ENCODE peak calls at places on chromosomes 11 and 22, in nine cellular contexts. R, N, F, U, D, P, O, I and T are unnamed samples.

GRCh38 chr11:107844041-107844440 is 14.5 kb downstream of the SLC35F2 start:
- DNase-seq in R (no peak), N (no peak), F (no peak), U (peak), D (no peak), P (no peak), O (no peak), I (no peak), T (peak)

GRCh38 chr22:29700206-29700948 is 19.4 kb upstream of the CABP7 start:
- DNase-seq in R (no peak), N (no peak), F (no peak), U (no peak), D (no peak), P (no peak), O (no peak), I (no peak), T (no peak)

GRCh38 chr22:25829808-25830777 is 88.1 kb downstream of the MYO18B start:
- DNase-seq in R (peak), N (peak), F (no peak), U (no peak), D (peak), P (no peak), O (no peak), I (no peak), T (no peak)

GRCh38 chr11:56271092-56271491 is 2.9 kb upstream of the OR5T1 start:
- DNase-seq in R (no peak), N (no peak), F (no peak), U (no peak), D (no peak), P (no peak), O (no peak), I (no peak), T (no peak)

GRCh38 chr11:77269484-77270123 is 31.9 kb downstream of the GDPD4 start:
- DNase-seq in R (no peak), N (no peak), F (no peak), U (no peak), D (no peak), P (no peak), O (no peak), I (no peak), T (no peak)

GRCh38 chr11:86570020-86570419 is 102.4 kb downstream of the ME3 start:
- DNase-seq in R (no peak), N (no peak), F (no peak), U (no peak), D (no peak), P (no peak), O (no peak), I (no peak), T (no peak)

GRCh38 chr11:109971184-109971523 is 122.0 kb upstream of the ZC3H12C start:
- DNase-seq in R (no peak), N (no peak), F (no peak), U (no peak), D (no peak), P (no peak), O (no peak), I (no peak), T (no peak)

GRCh38 chr11:22162754-22163153 is 30.1 kb upstream of the ANO5 start:
- DNase-seq in R (no peak), N (no peak), F (no peak), U (peak), D (no peak), P (no peak), O (no peak), I (no peak), T (no peak)

GRCh38 chr22:23769321-23769965 is 1.7 kb upstream of the CHCHD10 start:
- DNase-seq in R (no peak), N (no peak), F (no peak), U (no peak), D (no peak), P (no peak), O (no peak), I (no peak), T (no peak)

GRCh38 chr11:131486100-131486499 is 115.7 kb downstream of the NTM start:
- DNase-seq in R (no peak), N (no peak), F (no peak), U (no peak), D (no peak), P (no peak), O (no peak), I (no peak), T (no peak)

GRCh38 chr11:125102544-125102943 is 8.9 kb downstream of the TMEM218 start:
- DNase-seq in R (no peak), N (no peak), F (no peak), U (no peak), D (no peak), P (no peak), O (no peak), I (no peak), T (no peak)

GRCh38 chr11:62545437-62546243 is 966 bp downstream of the AHNAK start:
- DNase-seq in R (peak), N (peak), F (peak), U (peak), D (peak), P (peak), O (peak), I (peak), T (peak)

GRCh38 chr11:67497656-67498291 is 7.4 kb downstream of the PITPNM1 start:
- DNase-seq in R (no peak), N (no peak), F (no peak), U (no peak), D (no peak), P (no peak), O (peak), I (no peak), T (no peak)

GRCh38 chr11:31237819-31238771 is 131.4 kb downstream of the DCDC1 start:
- DNase-seq in R (no peak), N (no peak), F (no peak), U (no peak), D (no peak), P (no peak), O (no peak), I (no peak), T (no peak)

GRCh38 chr11:27456802-27457329 is 15.7 kb downstream of the LGR4 start:
- DNase-seq in R (no peak), N (no peak), F (no peak), U (no peak), D (no peak), P (no peak), O (no peak), I (no peak), T (no peak)

GRCh38 chr11:67312187-67313021 is 9.1 kb downstream of the SSH3 start:
- DNase-seq in R (no peak), N (peak), F (no peak), U (peak), D (no peak), P (peak), O (peak), I (no peak), T (peak)

GRCh38 chr11:47672283-47672730 is 29.9 kb upstream of the MTCH2 start:
- DNase-seq in R (no peak), N (no peak), F (no peak), U (peak), D (no peak), P (no peak), O (no peak), I (no peak), T (no peak)

GRCh38 chr11:62108971-62109391 is 14.8 kb upstream of the INCENP start:
- DNase-seq in R (no peak), N (no peak), F (no peak), U (peak), D (no peak), P (no peak), O (no peak), I (no peak), T (no peak)

GRCh38 chr22:37563153-37564081 is 3.1 kb downstream of the CDC42EP1 start:
- DNase-seq in R (peak), N (no peak), F (peak), U (no peak), D (peak), P (peak), O (peak), I (peak), T (peak)

GRCh38 chr11:61333638-61334433 is 808 bp downstream of the TKFC start:
- DNase-seq in R (no peak), N (no peak), F (no peak), U (peak), D (no peak), P (no peak), O (no peak), I (no peak), T (no peak)

GRCh38 chr11:68337399-68337835 is 25.0 kb downstream of the LRP5 start:
- DNase-seq in R (no peak), N (no peak), F (no peak), U (peak), D (no peak), P (no peak), O (no peak), I (no peak), T (no peak)

GRCh38 chr22:27966168-27967064 is 47.4 kb upstream of the PITPNB start:
- DNase-seq in R (no peak), N (no peak), F (no peak), U (no peak), D (no peak), P (no peak), O (no peak), I (no peak), T (no peak)

GRCh38 chr11:66868726-66869291 is 11.9 kb downstream of the LRFN4 start:
- DNase-seq in R (peak), N (no peak), F (no peak), U (peak), D (peak), P (peak), O (no peak), I (no peak), T (no peak)

GRCh38 chr11:1878134-1879031 is 13.3 kb downstream of the PRR33 start:
- DNase-seq in R (no peak), N (peak), F (peak), U (no peak), D (peak), P (no peak), O (peak), I (no peak), T (no peak)

GRCh38 chr11:111526501-111526900 is 11.9 kb downstream of the HOATZ start:
- DNase-seq in R (no peak), N (no peak), F (no peak), U (no peak), D (no peak), P (no peak), O (no peak), I (no peak), T (no peak)

GRCh38 chr22:29158546-29158945 is 47.1 kb upstream of the EMID1 start:
- DNase-seq in R (no peak), N (no peak), F (no peak), U (peak), D (no peak), P (no peak), O (no peak), I (no peak), T (no peak)

GRCh38 chr11:29333993-29334780 is 682.6 kb downstream of the KCNA4 start:
- DNase-seq in R (peak), N (no peak), F (no peak), U (peak), D (no peak), P (no peak), O (no peak), I (no peak), T (no peak)

GRCh38 chr11:31786996-31787685 is 24.0 kb downstream of the PAX6 start:
- DNase-seq in R (no peak), N (no peak), F (no peak), U (peak), D (no peak), P (no peak), O (no peak), I (no peak), T (no peak)

GRCh38 chr11:18203723-18204122 is 31.1 kb downstream of the MRGPRX4 start:
- DNase-seq in R (peak), N (no peak), F (no peak), U (peak), D (no peak), P (no peak), O (no peak), I (no peak), T (no peak)

GRCh38 chr11:78350101-78350645 is 67.4 kb downstream of the GAB2 start:
- DNase-seq in R (no peak), N (no peak), F (peak), U (peak), D (no peak), P (no peak), O (no peak), I (no peak), T (no peak)

GRCh38 chr11:126544311-126545056 is 189.0 kb downstream of the ST3GAL4 start:
- DNase-seq in R (no peak), N (no peak), F (no peak), U (peak), D (peak), P (peak), O (no peak), I (no peak), T (no peak)

GRCh38 chr22:18975434-18976196 is 39.5 kb upstream of the PRODH start:
- DNase-seq in R (no peak), N (no peak), F (no peak), U (no peak), D (peak), P (no peak), O (no peak), I (no peak), T (no peak)

GRCh38 chr11:120305286-120305685 is 19.8 kb upstream of the TLCD5 start:
- DNase-seq in R (no peak), N (no peak), F (no peak), U (no peak), D (no peak), P (no peak), O (no peak), I (no peak), T (peak)

GRCh38 chr22:23237201-23237798 is 57.0 kb downstream of the BCR start:
- DNase-seq in R (no peak), N (no peak), F (peak), U (no peak), D (peak), P (no peak), O (no peak), I (peak), T (no peak)

GRCh38 chr11:830295-831131 is 2.2 kb upstream of the CD151 start:
- DNase-seq in R (peak), N (peak), F (peak), U (no peak), D (no peak), P (peak), O (no peak), I (no peak), T (no peak)

GRCh38 chr11:5508605-5509004 is 1.2 kb downstream of the UBQLN3 start:
- DNase-seq in R (peak), N (no peak), F (no peak), U (no peak), D (no peak), P (no peak), O (no peak), I (no peak), T (no peak)

GRCh38 chr11:134359646-134360045 is 27.9 kb downstream of the GLB1L2 start:
- DNase-seq in R (no peak), N (no peak), F (no peak), U (no peak), D (no peak), P (no peak), O (peak), I (no peak), T (peak)

GRCh38 chr11:31160504-31161422 is 208.8 kb downstream of the DCDC1 start:
- DNase-seq in R (peak), N (no peak), F (no peak), U (no peak), D (no peak), P (no peak), O (no peak), I (no peak), T (no peak)

GRCh38 chr11:12144306-12145174 is 34.1 kb downstream of the MICAL2 start:
- DNase-seq in R (no peak), N (no peak), F (no peak), U (peak), D (no peak), P (no peak), O (no peak), I (no peak), T (no peak)

DNA sequence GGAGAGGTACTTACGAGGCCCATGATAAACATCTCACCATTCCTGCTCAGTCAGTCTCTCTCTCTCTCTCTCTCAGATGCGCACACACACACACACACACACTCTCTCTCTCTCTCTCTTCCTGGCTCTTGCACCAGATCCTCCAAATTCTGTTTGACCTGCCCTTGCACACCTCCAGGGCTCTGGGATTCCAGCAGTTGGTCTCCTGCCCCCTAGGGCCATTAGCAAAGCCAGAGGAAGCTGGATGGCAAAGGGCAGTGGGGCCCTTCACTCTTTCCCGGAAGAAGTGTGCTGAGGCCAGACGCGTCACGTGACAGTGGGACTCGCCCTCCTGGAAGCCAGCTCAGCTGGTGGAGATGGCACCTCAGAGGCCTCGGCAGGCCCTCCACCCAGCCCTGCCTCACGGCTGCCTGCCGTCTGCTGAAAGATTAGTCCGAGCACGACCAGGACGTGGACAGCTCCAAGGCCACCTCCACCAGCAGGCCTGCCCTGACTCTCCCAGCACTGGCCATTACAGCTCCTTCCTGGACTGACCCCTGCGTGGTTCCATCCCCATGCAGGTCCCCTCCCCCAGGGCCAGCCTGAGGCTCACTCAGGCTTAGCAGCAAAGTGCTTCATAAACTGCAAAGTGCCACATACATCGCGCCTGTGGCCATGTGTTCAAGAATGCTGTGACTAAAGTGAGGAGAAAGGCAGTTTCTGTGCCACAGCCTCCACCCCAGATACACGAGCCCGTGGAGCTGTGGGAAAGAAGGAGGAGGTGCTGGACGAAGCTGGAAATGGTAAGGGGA is 3.7 kb downstream of the PDGFB start:
- DNase-seq in R (peak), N (no peak), F (no peak), U (no peak), D (peak), P (peak), O (no peak), I (peak), T (peak)
- H3K4me3 ChIP-seq in R (peak), N (peak), F (no peak), U (no peak), D (no peak), P (peak), O (peak), I (peak), T (peak)

DNA sequence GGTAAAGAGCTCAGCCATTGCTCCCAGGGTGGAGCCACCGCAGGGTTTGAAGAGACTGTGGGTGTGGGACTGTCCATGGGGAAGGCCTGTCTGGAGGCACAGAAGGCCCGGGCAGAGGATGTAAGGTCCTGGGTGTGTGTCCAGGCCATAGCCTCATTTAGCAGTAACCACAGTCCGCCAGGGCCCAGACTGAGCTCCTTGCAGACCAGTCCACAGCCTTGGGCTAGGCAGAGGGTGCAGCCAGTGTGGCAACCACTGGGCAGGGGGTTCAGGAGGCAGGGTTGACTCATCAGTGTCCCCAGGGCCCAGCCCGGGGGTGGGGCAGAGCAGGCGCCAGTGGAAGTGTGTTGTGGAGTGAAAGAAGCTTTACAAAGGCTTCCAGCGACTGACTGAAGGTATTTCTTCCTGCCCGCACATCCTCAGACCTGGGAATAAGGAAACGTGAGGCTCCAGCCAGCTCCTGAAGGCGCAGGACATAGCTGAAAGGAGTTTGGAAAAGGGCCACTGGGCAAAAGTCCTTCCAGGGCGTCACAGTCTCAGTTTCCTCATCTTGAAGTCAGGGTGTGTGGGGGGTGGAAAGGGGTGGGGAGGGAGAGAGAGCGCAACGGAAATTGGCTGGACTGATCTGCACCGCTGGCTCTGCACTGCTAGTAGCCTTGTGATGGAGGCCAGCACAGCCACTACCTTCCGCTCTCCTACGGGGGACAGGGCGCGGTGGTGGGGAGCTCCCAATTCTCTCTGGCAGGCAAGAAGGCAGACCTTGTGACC is 27.8 kb upstream of the WNT11 start:
- DNase-seq in R (no peak), N (peak), F (peak), U (peak), D (peak), P (peak), O (peak), I (peak), T (peak)
- TF ChIP-seq POLR2A in R (no peak), N (no peak), F (peak), U (peak), D (no peak), P (no peak), O (no peak), I (no peak), T (no peak)

GRCh38 chr11:3195251-3196160 is 23.1 kb downstream of the MRGPRG start:
- DNase-seq in R (peak), N (no peak), F (no peak), U (peak), D (no peak), P (no peak), O (peak), I (no peak), T (no peak)
- TF ChIP-seq CTCF in R (peak), N (no peak), F (no peak), U (peak), D (no peak), P (no peak), O (no peak), I (no peak), T (no peak)

GRCh38 chr22:48577014-48577690 is 1250.5 kb downstream of the BRD1 start:
- DNase-seq in R (no peak), N (no peak), F (no peak), U (peak), D (no peak), P (no peak), O (no peak), I (no peak), T (no peak)
- H3K4me3 ChIP-seq in R (no peak), N (no peak), F (no peak), U (no peak), D (no peak), P (peak), O (peak), I (no peak), T (no peak)

GRCh38 chr11:65558002-65558784 is at the start of gene LTBP3:
- DNase-seq in R (peak), N (peak), F (peak), U (peak), D (peak), P (peak), O (no peak), I (peak), T (peak)
- TF ChIP-seq POLR2A in R (no peak), N (peak), F (peak), U (no peak), D (peak), P (no peak), O (no peak), I (peak), T (no peak)